ENCODE peak calls at places on chromosomes 13 and 19, in four cellular contexts. J, P, O and U are unnamed samples.

GRCh38 chr13:33727356-33728083 is 90.4 kb upstream of the RFC3 start:
- DNase-seq in J (no peak), P (no peak), O (no peak), U (no peak)

GRCh38 chr19:17598953-17599352 is 43.5 kb downstream of the COLGALT1 start:
- DNase-seq in J (no peak), P (no peak), O (no peak), U (no peak)

GRCh38 chr19:47176627-47177090 is 46.0 kb downstream of the SAE1 start:
- DNase-seq in J (peak), P (no peak), O (no peak), U (no peak)

GRCh38 chr19:1882089-1882785 is 3.1 kb downstream of the ABHD17A start:
- DNase-seq in J (no peak), P (no peak), O (no peak), U (no peak)

GRCh38 chr19:5152767-5153532 is 184.0 kb downstream of the KDM4B start:
- DNase-seq in J (no peak), P (peak), O (no peak), U (no peak)

GRCh38 chr13:73765651-73766384 is 368.4 kb downstream of the KLF12 start:
- DNase-seq in J (peak), P (peak), O (no peak), U (no peak)

GRCh38 chr19:16463991-16464575 is 7.7 kb downstream of the EPS15L1 start:
- DNase-seq in J (peak), P (no peak), O (no peak), U (no peak)

GRCh38 chr13:83182845-83183244 is 699.4 kb downstream of the SLITRK1 start:
- DNase-seq in J (no peak), P (no peak), O (no peak), U (no peak)

GRCh38 chr19:6738726-6739389 is 622 bp upstream of the TRIP10 start:
- DNase-seq in J (peak), P (peak), O (no peak), U (no peak)

GRCh38 chr19:18419195-18419698 is at the start of gene SSBP4:
- DNase-seq in J (peak), P (peak), O (peak), U (no peak)

GRCh38 chr19:47022541-47023447 is 3.2 kb downstream of the NPAS1 start:
- DNase-seq in J (no peak), P (no peak), O (no peak), U (no peak)

GRCh38 chr13:43908156-43909126 is 28.7 kb downstream of the LACC1 start:
- DNase-seq in J (no peak), P (no peak), O (no peak), U (no peak)

GRCh38 chr19:5491565-5491964 is 36.3 kb downstream of the ZNRF4 start:
- DNase-seq in J (no peak), P (no peak), O (no peak), U (no peak)

GRCh38 chr19:36030264-36031148 is 2.2 kb downstream of the CLIP3 start:
- DNase-seq in J (no peak), P (no peak), O (no peak), U (no peak)

GRCh38 chr19:1232652-1233360 is 5.0 kb downstream of the CBARP start:
- DNase-seq in J (peak), P (no peak), O (no peak), U (no peak)

GRCh38 chr13:25978961-25979360 is 72.9 kb downstream of the SHISA2 start:
- DNase-seq in J (no peak), P (no peak), O (no peak), U (no peak)

DNA sequence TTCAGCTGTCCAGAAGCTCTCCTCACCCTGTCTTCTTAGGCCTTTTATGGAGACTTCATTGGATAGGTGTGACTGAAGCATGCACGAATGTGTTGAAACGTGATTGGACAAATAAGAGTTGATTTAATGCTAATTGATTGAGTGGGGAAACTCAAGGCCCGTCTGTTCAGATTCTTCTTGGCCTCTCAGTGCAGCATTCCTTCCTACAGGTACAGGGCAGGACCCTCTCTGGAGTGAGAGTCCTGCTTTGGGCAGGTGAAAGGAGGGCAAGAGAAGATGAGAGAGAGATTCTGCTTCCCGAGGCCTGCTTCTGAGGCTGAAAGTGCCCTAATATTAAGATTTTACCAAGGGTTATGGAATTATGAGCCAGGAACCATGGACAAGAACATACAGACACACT is 20.5 kb downstream of the ZNF331 start:
- DNase-seq in J (no peak), P (no peak), O (no peak), U (no peak)
- TF ChIP-seq POLR2A in J (no peak), P (no peak), O (no peak), U (no peak)

DNA sequence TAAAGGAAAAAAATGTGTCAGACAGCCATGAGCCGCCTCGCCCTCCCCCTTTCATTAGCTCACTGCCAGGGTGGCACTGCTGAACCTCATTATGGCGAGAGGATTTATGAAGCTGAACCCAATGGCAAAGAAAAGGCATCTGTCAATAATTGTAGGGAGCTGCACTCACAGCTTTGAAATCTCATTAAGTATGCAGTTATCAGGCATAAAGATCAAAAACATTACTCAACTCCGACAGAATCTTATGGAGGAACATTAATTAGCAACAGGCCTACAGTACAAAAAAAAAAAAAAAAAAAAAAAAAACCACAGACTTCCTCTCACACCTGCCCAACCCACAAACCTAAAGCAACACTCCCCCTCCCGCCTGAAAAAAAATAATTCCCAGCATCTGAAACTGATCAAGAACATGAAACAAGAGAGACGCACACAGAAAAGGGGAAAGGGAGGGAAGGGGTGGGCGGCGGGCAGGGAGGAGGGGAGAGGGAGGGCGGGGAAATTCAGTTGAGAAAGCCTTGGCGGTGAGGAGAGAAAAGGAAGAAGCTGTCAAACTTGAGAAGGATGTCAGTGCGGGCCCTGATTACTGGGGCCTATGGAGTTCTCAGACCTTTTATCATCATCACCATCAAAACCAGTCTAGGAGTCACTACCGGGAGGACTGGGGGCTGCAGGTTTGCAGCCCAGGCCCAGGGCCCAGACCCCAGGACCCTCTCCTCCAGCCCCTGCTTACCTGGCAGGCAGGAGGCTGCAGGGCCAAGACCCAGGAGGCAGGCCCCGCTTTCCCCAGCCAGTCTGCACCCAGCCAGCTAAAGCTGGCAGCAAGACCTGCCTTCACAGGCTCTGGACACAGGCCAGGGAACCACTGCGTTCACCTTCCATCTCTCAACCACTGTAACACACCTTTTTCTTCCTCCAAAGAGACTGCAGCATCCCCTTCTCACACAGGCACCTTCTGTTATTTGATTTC is 8.9 kb downstream of the TSHZ3 start:
- DNase-seq in J (peak), P (no peak), O (no peak), U (no peak)
- TF ChIP-seq POLR2A in J (no peak), P (no peak), O (no peak), U (no peak)

GRCh38 chr19:50210425-50210824 is 7.0 kb downstream of the MYH14 start:
- DNase-seq in J (no peak), P (no peak), O (no peak), U (no peak)
- TF ChIP-seq POLR2A in J (no peak), P (no peak), O (no peak), U (no peak)

GRCh38 chr19:39125554-39126311 is at the start of gene PAK4:
- DNase-seq in J (peak), P (peak), O (peak), U (peak)
- TF ChIP-seq POLR2A in J (peak), P (peak), O (peak), U (peak)

GRCh38 chr19:40348125-40348913 is at the start of the genes C19orf47 and PLD3:
- DNase-seq in J (peak), P (peak), O (peak), U (peak)
- TF ChIP-seq POLR2A in J (peak), P (peak), O (peak), U (peak)

DNA sequence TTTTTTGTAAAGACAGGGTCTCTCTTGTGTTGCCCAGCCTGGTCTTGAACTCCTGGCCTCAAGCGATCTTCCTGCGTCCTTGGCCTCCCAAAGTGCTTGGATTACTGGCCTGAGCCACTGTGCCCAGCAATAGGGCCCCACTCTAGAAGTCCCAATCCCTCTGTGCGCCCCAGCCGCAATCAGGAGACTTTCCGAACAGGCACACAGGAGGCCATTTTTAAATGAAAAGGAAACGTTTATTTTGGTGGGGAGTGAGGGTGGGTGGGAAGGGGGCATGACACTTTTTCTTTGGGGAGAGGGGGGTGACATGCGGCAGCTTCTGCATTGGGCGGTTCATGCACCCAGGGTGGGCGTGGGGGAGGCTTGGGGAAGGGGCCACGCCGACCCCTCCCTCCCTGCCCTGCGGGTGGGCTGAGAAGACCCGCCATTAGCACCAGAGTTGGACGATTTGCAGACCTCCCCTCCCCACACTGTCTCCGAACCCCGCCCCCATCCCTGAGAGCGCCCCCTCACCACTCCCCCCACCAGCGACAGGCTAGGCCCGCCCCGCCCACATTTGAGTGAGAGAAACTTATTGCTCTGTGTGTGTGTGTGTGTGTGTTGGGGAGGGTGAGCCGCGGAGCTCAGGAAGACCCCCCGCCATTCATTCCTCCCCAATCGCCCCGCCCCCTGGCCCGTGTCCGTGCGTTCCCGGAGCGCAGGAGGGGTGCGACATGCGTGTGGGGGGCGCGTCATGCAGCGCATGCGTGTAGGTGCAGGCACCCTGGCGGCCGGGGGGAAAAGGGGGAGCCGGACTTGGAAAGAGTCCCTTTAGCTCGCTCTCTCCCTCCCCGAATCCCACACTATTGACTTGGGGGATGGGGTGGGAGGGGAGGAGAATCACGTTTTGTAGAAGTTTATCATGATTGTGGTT is 17.2 kb downstream of the KCNC3 start:
- DNase-seq in J (no peak), P (no peak), O (peak), U (no peak)
- TF ChIP-seq POLR2A in J (no peak), P (no peak), O (no peak), U (peak)

DNA sequence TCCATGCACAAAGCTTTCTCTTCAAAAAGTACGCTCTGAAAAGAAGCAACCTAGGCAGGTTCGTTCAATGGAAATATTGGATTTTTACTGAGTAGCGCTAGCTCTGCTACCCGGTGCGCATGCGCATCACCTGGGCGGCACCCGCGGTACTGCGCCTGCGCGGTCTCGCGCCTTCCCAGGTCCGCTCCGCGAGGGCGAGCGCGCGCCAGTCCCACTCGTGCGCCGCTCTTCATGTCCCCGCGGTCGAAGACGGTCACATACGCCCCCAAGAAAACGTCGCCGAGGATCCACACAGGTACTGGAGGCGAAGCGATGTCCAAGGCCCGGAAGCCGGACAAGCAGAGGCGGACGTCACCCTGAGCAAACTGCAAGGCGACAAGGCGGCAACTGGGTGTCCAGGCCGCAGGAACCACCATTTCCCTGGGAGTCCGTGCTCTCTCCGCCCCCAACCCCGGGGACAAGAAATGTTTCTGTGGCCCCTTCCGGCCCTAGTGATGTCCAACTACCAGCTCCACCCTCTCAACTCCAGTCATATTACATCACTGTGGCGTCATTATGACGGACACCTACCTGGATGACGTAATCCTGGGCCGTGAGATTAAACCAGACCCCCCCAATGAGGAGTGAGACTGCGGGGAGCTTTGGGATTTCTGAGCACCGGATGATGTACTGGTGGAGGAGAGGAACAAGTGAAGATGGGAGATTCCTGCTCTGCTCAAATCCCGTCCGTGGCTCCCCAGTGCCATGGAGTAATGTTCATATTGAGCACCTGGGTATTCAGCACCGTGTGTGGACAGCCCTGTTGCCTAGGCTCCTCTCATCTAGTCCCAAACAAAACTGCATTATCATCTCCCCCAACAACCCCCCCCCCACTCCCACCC is 4.8 kb upstream of the KCNC3 start:
- DNase-seq in J (peak), P (peak), O (peak), U (peak)
- TF ChIP-seq POLR2A in J (peak), P (peak), O (peak), U (peak)

DNA sequence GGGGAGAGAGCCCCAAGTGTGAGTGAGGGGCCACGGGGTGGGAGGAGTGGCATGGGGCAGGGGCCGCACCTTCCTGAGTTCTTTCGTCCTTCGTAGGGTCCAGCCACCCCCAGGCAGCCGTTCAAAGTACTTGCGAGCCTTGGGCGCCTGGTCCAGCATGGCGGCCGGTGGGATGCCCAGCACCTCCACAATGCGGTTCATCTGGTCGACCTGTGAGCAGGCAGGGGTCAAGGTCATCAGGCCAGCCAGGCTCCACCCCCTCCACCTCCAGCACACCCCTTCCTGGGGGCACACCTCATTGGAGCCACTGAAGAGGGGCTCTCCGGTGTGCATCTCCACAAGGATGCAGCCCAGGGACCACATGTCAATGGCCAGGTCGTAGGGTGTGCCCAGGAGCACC is 6.7 kb downstream of the DYRK1B start:
- DNase-seq in J (no peak), P (no peak), O (no peak), U (no peak)
- TF ChIP-seq POLR2A in J (no peak), P (no peak), O (no peak), U (no peak)

GRCh38 chr13:113006660-113007059 is 37.6 kb downstream of the MCF2L start:
- DNase-seq in J (no peak), P (no peak), O (no peak), U (no peak)

GRCh38 chr13:113010510-113010865 is 41.5 kb downstream of the MCF2L start:
- DNase-seq in J (no peak), P (no peak), O (no peak), U (no peak)

GRCh38 chr13:113013303-113013702 is 44.3 kb downstream of the MCF2L start:
- DNase-seq in J (no peak), P (no peak), O (no peak), U (no peak)

GRCh38 chr13:113008841-113009240 is 39.8 kb downstream of the MCF2L start:
- DNase-seq in J (no peak), P (no peak), O (no peak), U (no peak)

DNA sequence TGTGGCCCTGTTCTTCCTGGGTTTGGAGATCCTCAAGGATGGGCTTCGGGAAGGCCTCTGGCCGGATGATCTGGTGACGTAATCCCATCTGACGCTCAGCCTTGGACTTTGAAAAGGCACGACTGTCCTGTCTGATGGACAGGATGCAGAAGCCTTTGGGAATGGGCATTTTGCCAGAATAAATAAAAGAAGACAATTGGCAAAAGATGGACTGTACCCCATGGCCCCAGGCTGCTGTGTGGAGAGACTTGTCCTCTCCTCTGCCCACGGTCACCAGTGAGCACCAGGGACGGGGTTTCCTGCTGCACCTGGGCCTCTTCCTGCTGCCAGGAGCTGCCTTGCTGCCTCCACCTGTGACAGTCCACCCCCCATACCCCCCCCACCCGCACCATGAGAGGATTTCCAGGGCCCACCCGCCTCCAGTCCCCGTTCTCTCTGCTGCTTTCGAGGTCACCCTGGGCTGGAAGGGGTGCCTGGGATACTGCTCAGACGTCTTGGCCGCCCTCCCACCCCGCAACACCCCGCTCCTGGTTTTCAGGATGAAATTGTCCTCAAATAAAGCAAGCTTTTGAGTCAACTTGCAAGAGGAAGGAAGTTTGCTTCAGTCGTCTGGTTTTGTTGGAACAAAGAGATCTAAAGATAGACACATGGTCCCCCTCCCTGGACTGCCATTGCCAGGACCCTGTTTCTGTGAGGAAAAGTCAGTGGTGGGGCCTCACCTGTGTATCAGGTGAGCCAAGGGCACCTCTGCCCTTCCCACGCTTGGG is 40.9 kb downstream of the MCF2L start:
- DNase-seq in J (peak), P (peak), O (no peak), U (no peak)
- TF ChIP-seq POLR2A in J (no peak), P (no peak), O (no peak), U (no peak)